ENCODE peak calls at places on chromosomes 6 and 20, in five cellular contexts. X is neural progenitor cell, L is fibroblast of lung, H is HepG2, J is GM23338. W is an unnamed sample.

GRCh38 chr6:43297644-43298564 is at the start of gene SLC22A7:
- DNase-seq in X (no peak), L (no peak), H (peak), J (no peak), W (no peak)

GRCh38 chr20:50915424-50915823 is 15.8 kb downstream of the ADNP start:
- DNase-seq in X (no peak), L (peak), H (no peak), J (no peak), W (no peak)

GRCh38 chr6:11121851-11122250 is 10.3 kb upstream of the ERVFRD-1 start:
- DNase-seq in X (no peak), L (peak), H (no peak), J (no peak), W (no peak)

GRCh38 chr6:8074213-8074612 is 10.0 kb upstream of the BLOC1S5 start:
- DNase-seq in X (no peak), L (no peak), H (no peak), J (no peak), W (no peak)

GRCh38 chr6:73657201-73657600 is 3.4 kb upstream of the SLC17A5 start:
- DNase-seq in X (no peak), L (no peak), H (no peak), J (no peak), W (no peak)

GRCh38 chr6:167497387-167498056 is 172.6 kb downstream of the TTLL2 start:
- DNase-seq in X (no peak), L (no peak), H (peak), J (no peak), W (no peak)

GRCh38 chr6:104984831-104985230 is 27.9 kb downstream of the LIN28B start:
- DNase-seq in X (no peak), L (no peak), H (no peak), J (no peak), W (no peak)

GRCh38 chr20:2693286-2693995 is 861 bp downstream of the EBF4 start:
- DNase-seq in X (peak), L (peak), H (no peak), J (peak), W (peak)

GRCh38 chr6:43113431-43114260 is 37.5 kb downstream of the PTK7 start:
- DNase-seq in X (no peak), L (no peak), H (no peak), J (no peak), W (no peak)

GRCh38 chr6:4983322-4983721 is 20.5 kb downstream of the RPP40 start:
- DNase-seq in X (no peak), L (no peak), H (peak), J (no peak), W (no peak)

GRCh38 chr6:142152731-142153130 is 5.7 kb downstream of the VTA1 start:
- DNase-seq in X (no peak), L (peak), H (no peak), J (no peak), W (no peak)

GRCh38 chr6:169470790-169471189 is 217.1 kb upstream of the THBS2 start:
- DNase-seq in X (no peak), L (no peak), H (no peak), J (no peak), W (no peak)

GRCh38 chr6:11808054-11808453 is 29.5 kb upstream of the ADTRP start:
- DNase-seq in X (no peak), L (no peak), H (no peak), J (no peak), W (no peak)

GRCh38 chr20:6829510-6830116 is 62.1 kb downstream of the BMP2 start:
- DNase-seq in X (peak), L (peak), H (peak), J (peak), W (peak)

GRCh38 chr6:44537306-44538049 is 150.0 kb downstream of the CDC5L start:
- DNase-seq in X (no peak), L (no peak), H (no peak), J (no peak), W (no peak)

GRCh38 chr20:18692453-18692852 is 104.6 kb downstream of the DTD1 start:
- DNase-seq in X (no peak), L (no peak), H (no peak), J (no peak), W (no peak)

GRCh38 chr20:57573176-57573575 is 12.3 kb downstream of the PCK1 start:
- DNase-seq in X (no peak), L (no peak), H (no peak), J (peak), W (no peak)

GRCh38 chr20:4038047-4038459 is 22.7 kb upstream of the RNF24 start:
- DNase-seq in X (peak), L (peak), H (no peak), J (peak), W (peak)

GRCh38 chr6:45378324-45378926 is 691 bp upstream of the SUPT3H start:
- DNase-seq in X (peak), L (no peak), H (no peak), J (no peak), W (peak)

GRCh38 chr6:20208687-20209378 is 3.4 kb downstream of the MBOAT1 start:
- DNase-seq in X (no peak), L (no peak), H (no peak), J (no peak), W (no peak)

GRCh38 chr20:59048681-59049030 is 6.1 kb upstream of the PRELID3B start:
- DNase-seq in X (no peak), L (no peak), H (no peak), J (no peak), W (no peak)

GRCh38 chr6:124064317-124065113 is 260.9 kb downstream of the NKAIN2 start:
- DNase-seq in X (no peak), L (no peak), H (no peak), J (no peak), W (peak)

GRCh38 chr6:157571269-157571668 is 190.3 kb downstream of the ZDHHC14 start:
- DNase-seq in X (no peak), L (no peak), H (no peak), J (no peak), W (peak)

GRCh38 chr20:63553933-63554290 is at the start of gene FNDC11:
- DNase-seq in X (peak), L (no peak), H (no peak), J (peak), W (no peak)

GRCh38 chr6:69865126-69865525 is 1.2 kb upstream of the COL19A1 start:
- DNase-seq in X (no peak), L (peak), H (no peak), J (no peak), W (no peak)

GRCh38 chr6:106829451-106829850 is 145.1 kb downstream of the CD24 start:
- DNase-seq in X (no peak), L (no peak), H (no peak), J (no peak), W (no peak)

GRCh38 chr6:170512249-170512648 is 40.9 kb downstream of the PSMB1 start:
- DNase-seq in X (no peak), L (no peak), H (no peak), J (no peak), W (no peak)

GRCh38 chr20:51389543-51389924 is 153.0 kb downstream of the NFATC2 start:
- DNase-seq in X (no peak), L (no peak), H (no peak), J (no peak), W (no peak)

GRCh38 chr6:161594412-161594811 is 320.6 kb upstream of the AGPAT4 start:
- DNase-seq in X (no peak), L (no peak), H (no peak), J (no peak), W (no peak)

DNA sequence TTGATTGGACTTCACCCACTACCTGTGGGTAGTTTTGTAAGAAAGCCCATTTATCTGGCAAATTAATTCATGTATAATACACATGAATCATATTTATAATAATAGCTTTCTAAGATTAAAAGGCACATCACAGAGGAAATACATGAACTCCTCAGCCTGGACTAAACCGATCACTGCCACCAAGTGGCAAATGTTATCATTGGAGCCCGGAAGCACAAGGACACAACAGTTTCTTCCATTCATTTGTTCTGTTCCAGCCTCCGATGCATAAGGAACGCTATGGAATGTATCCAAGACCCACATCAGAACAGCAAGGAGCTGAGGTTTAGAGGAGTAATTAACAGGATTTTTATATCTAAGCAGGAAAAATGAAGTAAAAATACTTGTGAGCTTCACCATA is 13.9 kb upstream of the IPCEF1 start:
- DNase-seq in X (peak), L (peak), H (peak), J (peak), W (no peak)
- TF ChIP-seq CTCF in X (peak), L (peak), H (peak), J (peak), W (no peak)

DNA sequence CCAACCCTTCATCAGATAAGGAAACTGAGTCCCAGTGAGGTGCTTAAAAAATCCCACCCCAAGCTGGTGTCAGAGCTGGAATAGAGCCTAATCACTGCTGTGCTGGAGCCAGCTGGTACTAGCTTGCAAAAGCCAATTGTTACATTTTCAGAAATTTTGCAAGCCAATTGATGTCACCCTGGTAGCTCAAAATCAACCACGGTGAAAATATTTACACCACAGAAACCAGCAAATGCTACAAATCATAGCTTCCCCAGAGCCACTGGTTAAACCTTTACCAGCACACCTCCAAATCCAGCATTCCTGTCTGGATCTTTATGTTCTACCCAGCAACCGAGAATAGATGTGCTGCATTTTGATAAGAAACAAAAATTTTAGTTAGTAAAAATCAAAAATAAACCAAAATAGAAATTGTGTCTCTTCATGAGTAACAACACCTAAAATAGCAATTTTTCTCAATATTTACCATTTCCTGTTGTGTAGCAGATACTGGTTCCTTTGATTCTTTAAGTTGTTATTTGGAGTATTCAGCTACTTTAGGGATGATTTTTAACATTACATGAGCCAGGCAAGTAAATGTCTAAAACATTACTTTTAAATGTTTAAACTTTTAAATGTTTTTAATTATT is 7.2 kb upstream of the LCA5 start:
- DNase-seq in X (no peak), L (peak), H (no peak), J (peak), W (peak)
- H3K27ac ChIP-seq in X (no peak), L (peak), H (no peak), J (no peak), W (peak)

GRCh38 chr6:1311400-1312192 is at the start of gene FOXQ1:
- DNase-seq in X (peak), L (peak), H (peak), J (peak), W (peak)
- TF ChIP-seq EZH2 in X (peak), L (no peak), H (no peak), J (no peak), W (no peak)

DNA sequence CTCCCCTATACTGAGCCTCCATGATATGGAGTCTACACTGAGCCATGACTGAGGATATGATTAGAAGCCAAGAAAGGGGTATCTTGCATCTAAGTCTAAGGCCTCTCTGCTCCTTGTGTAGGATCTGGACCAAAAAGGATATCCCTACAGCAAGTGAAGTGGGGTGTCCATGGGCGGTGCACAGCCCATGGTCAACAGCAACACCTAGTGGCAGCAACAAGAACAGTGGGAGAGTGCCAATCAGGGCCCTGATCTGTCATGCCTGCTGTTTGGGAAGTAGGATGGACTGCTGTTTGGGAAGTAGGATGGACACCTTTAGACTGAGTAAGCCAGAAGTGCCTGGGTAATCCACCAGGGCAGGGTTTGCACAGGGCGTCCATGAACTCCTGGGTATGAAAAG is 22.4 kb downstream of the PTGIS start:
- DNase-seq in X (no peak), L (no peak), H (no peak), J (peak), W (no peak)
- TF ChIP-seq CTCF in X (peak), L (peak), H (peak), J (peak), W (peak)

GRCh38 chr6:9517806-9518205 is 897.1 kb downstream of the TFAP2A start:
- DNase-seq in X (no peak), L (no peak), H (no peak), J (no peak), W (no peak)
- H3K27ac ChIP-seq in X (no peak), L (no peak), H (no peak), J (no peak), W (no peak)

GRCh38 chr6:5994234-5994998 is 12.3 kb downstream of the NRN1 start:
- DNase-seq in X (peak), L (no peak), H (no peak), J (peak), W (no peak)

GRCh38 chr6:5997420-5998093 is 9.2 kb downstream of the NRN1 start:
- DNase-seq in X (peak), L (no peak), H (no peak), J (peak), W (peak)

GRCh38 chr6:5995705-5996686 is 10.7 kb downstream of the NRN1 start:
- DNase-seq in X (peak), L (peak), H (peak), J (peak), W (no peak)

GRCh38 chr6:5996701-5997419 is 9.9 kb downstream of the NRN1 start:
- DNase-seq in X (peak), L (no peak), H (no peak), J (peak), W (no peak)

GRCh38 chr6:5994999-5995698 is 11.6 kb downstream of the NRN1 start:
- DNase-seq in X (no peak), L (no peak), H (no peak), J (no peak), W (no peak)
- TF ChIP-seq EZH2 in X (peak), L (no peak), H (no peak), J (peak), W (no peak)

W was measured in MM.1S.